ENCODE peak calls at places on chromosomes 3 and 15, in eight cellular contexts. J, M, N, X, E, R, Y and O are unnamed samples.
A peak's percentile ranks its signal among the peaks of the same experiment; 100 is the strongest.

GRCh38 chr3:24579008-24579407 is 84.4 kb upstream of the THRB start:
- DNase-seq in J (no peak), M (no peak), N (peak; percentile 56), X (no peak), E (no peak), R (peak; percentile 60), Y (no peak), O (peak; percentile 22)

GRCh38 chr3:105626739-105627138 is 242.1 kb downstream of the CBLB start:
- DNase-seq in J (no peak), M (no peak), N (no peak), X (no peak), E (no peak), R (no peak), Y (no peak), O (no peak)

GRCh38 chr3:27311400-27311799 is 57.8 kb downstream of the NEK10 start:
- DNase-seq in J (no peak), M (no peak), N (no peak), X (no peak), E (peak; percentile 94), R (peak; percentile 89), Y (peak; percentile 92), O (no peak)

GRCh38 chr3:10570196-10570946 is 65.0 kb upstream of the ATP2B2 start:
- DNase-seq in J (no peak), M (no peak), N (no peak), X (no peak), E (no peak), R (no peak), Y (no peak), O (no peak)

GRCh38 chr3:34856577-34856976 is 782.7 kb upstream of the ARPP21 start:
- DNase-seq in J (no peak), M (no peak), N (no peak), X (no peak), E (no peak), R (no peak), Y (no peak), O (no peak)

GRCh38 chr15:29141206-29141907 is 128.3 kb downstream of the NSMCE3 start:
- DNase-seq in J (no peak), M (no peak), N (no peak), X (peak; percentile 5), E (no peak), R (peak; percentile 35), Y (peak; percentile 17), O (peak; percentile 10)

GRCh38 chr3:58341376-58341775 is 8.7 kb downstream of the PXK start:
- DNase-seq in J (no peak), M (no peak), N (no peak), X (no peak), E (peak; percentile 51), R (no peak), Y (no peak), O (no peak)

GRCh38 chr3:103699228-103699627 is 1264.4 kb downstream of the ZPLD1 start:
- DNase-seq in J (no peak), M (no peak), N (no peak), X (no peak), E (no peak), R (no peak), Y (no peak), O (no peak)

GRCh38 chr15:69017978-69018377 is 3.5 kb downstream of the NOX5 start:
- DNase-seq in J (no peak), M (no peak), N (no peak), X (no peak), E (no peak), R (no peak), Y (no peak), O (no peak)

GRCh38 chr3:101995371-101996046 is 146.2 kb downstream of the NFKBIZ start:
- DNase-seq in J (no peak), M (no peak), N (no peak), X (no peak), E (peak; percentile 23), R (peak; percentile 80), Y (no peak), O (no peak)

GRCh38 chr3:175399156-175399840 is 540.2 kb downstream of the NAALADL2 start:
- DNase-seq in J (no peak), M (no peak), N (no peak), X (no peak), E (no peak), R (peak; percentile 70), Y (no peak), O (no peak)

GRCh38 chr3:187807086-187807862 is 62.0 kb upstream of the BCL6 start:
- DNase-seq in J (no peak), M (no peak), N (no peak), X (no peak), E (peak; percentile 82), R (peak; percentile 86), Y (peak; percentile 85), O (no peak)

GRCh38 chr15:22873204-22873701 is 34.8 kb downstream of the NIPA2 start:
- DNase-seq in J (no peak), M (no peak), N (no peak), X (no peak), E (peak; percentile 45), R (peak; percentile 8), Y (no peak), O (peak; percentile 88)

GRCh38 chr15:48582472-48583235 is 62.9 kb downstream of the FBN1 start:
- DNase-seq in J (no peak), M (no peak), N (no peak), X (no peak), E (peak; percentile 96), R (peak; percentile 53), Y (peak; percentile 58), O (no peak)

GRCh38 chr3:154121236-154122095 is at the start of gene ARHGEF26:
- DNase-seq in J (peak; percentile 61), M (peak; percentile 61), N (peak; percentile 95), X (peak; percentile 85), E (peak; percentile 61), R (peak; percentile 92), Y (peak; percentile 83), O (peak; percentile 90)

GRCh38 chr15:55907797-55908196 is 85.6 kb downstream of the NEDD4 start:
- DNase-seq in J (no peak), M (no peak), N (no peak), X (no peak), E (peak; percentile 98), R (peak; percentile 98), Y (peak; percentile 95), O (no peak)

GRCh38 chr3:101163554-101163953 is 156.8 kb downstream of the IMPG2 start:
- DNase-seq in J (no peak), M (no peak), N (no peak), X (no peak), E (no peak), R (no peak), Y (no peak), O (no peak)

DNA sequence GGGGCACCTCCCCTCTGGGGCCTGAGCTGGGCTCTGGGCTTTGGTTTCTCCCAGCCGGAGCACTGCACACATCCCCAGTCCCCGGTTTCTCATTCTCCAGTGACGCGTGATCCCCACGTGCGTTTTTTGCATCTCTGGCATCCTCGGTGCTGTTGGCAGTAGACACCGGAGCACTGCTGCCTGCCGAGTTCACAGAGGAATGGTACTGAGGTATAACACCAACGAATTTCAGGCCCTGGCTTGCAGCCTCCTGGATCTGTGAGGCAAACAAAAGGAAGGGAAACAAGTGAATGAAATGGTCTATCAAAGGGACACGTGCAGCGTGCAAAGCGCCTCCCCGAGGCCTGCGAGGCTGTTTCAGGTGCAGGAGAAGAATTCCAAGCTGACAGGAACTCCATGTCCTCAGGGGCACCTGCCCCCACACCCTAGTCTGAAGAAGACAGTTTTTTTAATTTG is 112.9 kb downstream of the OXNAD1 start:
- DNase-seq in J (no peak), M (no peak), N (no peak), X (no peak), E (no peak), R (no peak), Y (no peak), O (no peak)
- TF ChIP-seq CTCF in J (no peak), M (no peak), N (no peak), X (no peak), E (no peak), R (peak; percentile 6), Y (no peak), O (no peak)

GRCh38 chr3:195555110-195555509 is 12.0 kb upstream of the PPP1R2 start:
- DNase-seq in J (no peak), M (no peak), N (no peak), X (no peak), E (no peak), R (no peak), Y (no peak), O (no peak)

GRCh38 chr3:195557327-195557726 is 14.2 kb upstream of the PPP1R2 start:
- DNase-seq in J (no peak), M (no peak), N (no peak), X (no peak), E (no peak), R (no peak), Y (no peak), O (no peak)

GRCh38 chr3:195559723-195560409 is 16.7 kb upstream of the PPP1R2 start:
- DNase-seq in J (no peak), M (no peak), N (no peak), X (no peak), E (no peak), R (no peak), Y (peak; percentile 14), O (no peak)

GRCh38 chr3:195556390-195556789 is 13.3 kb upstream of the PPP1R2 start:
- DNase-seq in J (no peak), M (peak; percentile 32), N (no peak), X (no peak), E (peak; percentile 28), R (peak; percentile 40), Y (no peak), O (no peak)

GRCh38 chr3:195558602-195559001 is 15.5 kb upstream of the PPP1R2 start:
- DNase-seq in J (no peak), M (peak; percentile 29), N (no peak), X (no peak), E (peak; percentile 63), R (peak; percentile 74), Y (peak; percentile 38), O (no peak)
- TF ChIP-seq CTCF in J (peak; percentile 77), M (peak; percentile 61), N (no peak), X (peak; percentile 49), E (peak; percentile 56), R (peak; percentile 69), Y (peak; percentile 38), O (no peak)

DNA sequence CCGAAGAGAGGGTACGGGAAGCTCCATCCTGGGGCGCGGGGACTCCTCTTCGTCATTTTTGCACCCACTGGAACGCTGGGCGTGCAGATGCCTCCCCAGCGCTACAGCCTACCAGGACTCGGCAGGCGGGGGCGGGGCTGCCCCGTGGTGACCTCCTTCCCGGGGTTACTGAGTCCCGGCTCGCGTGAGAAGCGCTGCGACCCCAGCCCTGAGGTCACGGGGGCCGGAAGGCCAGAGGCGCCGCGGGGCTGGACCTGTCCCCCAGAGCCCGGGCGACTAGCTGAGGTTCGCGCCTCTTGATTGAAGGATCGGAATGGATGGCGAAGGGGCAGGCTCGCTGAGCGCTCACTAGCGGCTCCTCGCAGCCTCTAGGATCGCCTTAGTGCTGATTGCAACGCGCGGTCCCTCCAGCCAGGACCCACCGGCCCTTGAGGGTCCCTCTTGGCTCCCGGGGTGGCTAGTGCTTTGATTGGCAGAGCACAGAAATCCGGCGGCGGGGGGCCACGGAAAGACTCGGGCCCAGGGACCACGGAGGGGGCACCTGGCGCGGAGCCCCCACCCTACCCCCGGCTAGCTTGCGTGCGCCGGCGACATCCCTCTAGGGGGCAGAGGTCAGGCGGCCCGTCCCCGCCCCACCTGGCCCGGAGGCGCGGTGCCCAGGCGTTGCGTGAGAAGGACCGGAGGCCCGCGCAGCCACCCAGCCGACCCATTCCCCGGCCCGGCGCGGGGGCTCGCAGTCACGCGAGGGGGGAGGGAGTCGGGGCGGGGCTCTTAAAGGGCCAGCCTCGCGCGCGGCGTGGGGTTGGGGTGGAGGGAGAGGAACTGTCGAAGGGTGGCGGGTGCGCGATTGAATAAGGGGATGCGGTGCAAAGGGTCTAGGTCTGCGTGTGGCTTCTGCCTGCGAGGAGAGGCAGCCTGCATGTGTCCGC is 781 bp upstream of the CYP1A1 start:
- DNase-seq in J (peak; percentile 41), M (peak; percentile 41), N (no peak), X (peak; percentile 42), E (no peak), R (no peak), Y (peak; percentile 16), O (peak; percentile 69)
- TF ChIP-seq CTCF in J (no peak), M (peak; percentile 25), N (no peak), X (peak; percentile 27), E (no peak), R (no peak), Y (no peak), O (no peak)

GRCh38 chr3:69791919-69792399 is 52.7 kb downstream of the MITF start:
- DNase-seq in J (no peak), M (no peak), N (no peak), X (no peak), E (peak; percentile 77), R (peak; percentile 41), Y (peak; percentile 35), O (no peak)
- TF ChIP-seq CTCF in J (no peak), M (no peak), N (peak; percentile 54), X (peak; percentile 40), E (peak; percentile 72), R (peak; percentile 41), Y (peak; percentile 71), O (no peak)